ENCODE peak calls at places on chromosome 21, in eight cellular contexts. Q is GM20000, N is WTC11, O is HTR-8/SVneo, L is fibroblast of villous mesenchyme, T is iPS-NIHi11, R is MV-4-11, I is foreskin fibroblast. F is an unnamed sample.

GRCh38 chr21:45994738-45995685 is 13.4 kb downstream of the COL6A1 start:
- DNase-seq in Q (no peak), N (peak), O (no peak), L (no peak), T (peak), R (no peak), I (peak), F (peak)

GRCh38 chr21:45306832-45307571 is 19.3 kb upstream of the POFUT2 start:
- DNase-seq in Q (no peak), N (peak), O (no peak), L (peak), T (peak), R (peak), I (peak), F (peak)

GRCh38 chr21:16913010-16913409 is 599.8 kb upstream of the CXADR start:
- DNase-seq in Q (no peak), N (peak), O (no peak), L (no peak), T (peak), R (no peak), I (no peak), F (peak)

GRCh38 chr21:17466166-17466565 is 46.7 kb upstream of the CXADR start:
- DNase-seq in Q (no peak), N (no peak), O (no peak), L (peak), T (no peak), R (peak), I (peak), F (peak)

GRCh38 chr21:18368193-18368592 is 35.4 kb downstream of the TMPRSS15 start:
- DNase-seq in Q (no peak), N (no peak), O (no peak), L (no peak), T (no peak), R (peak), I (no peak), F (no peak)

GRCh38 chr21:45109831-45110492 is 35.6 kb downstream of the ADARB1 start:
- DNase-seq in Q (peak), N (no peak), O (no peak), L (no peak), T (no peak), R (peak), I (no peak), F (no peak)

GRCh38 chr21:28523367-28523766 is 469.3 kb downstream of the LTN1 start:
- DNase-seq in Q (no peak), N (no peak), O (no peak), L (no peak), T (no peak), R (no peak), I (peak), F (no peak)

GRCh38 chr21:43312751-43313169 is 114.2 kb downstream of the SIK1 start:
- DNase-seq in Q (peak), N (peak), O (no peak), L (no peak), T (peak), R (no peak), I (no peak), F (no peak)

GRCh38 chr21:45104560-45104959 is 30.2 kb downstream of the ADARB1 start:
- DNase-seq in Q (no peak), N (no peak), O (peak), L (no peak), T (no peak), R (no peak), I (no peak), F (no peak)

GRCh38 chr21:42097860-42098259 is 26.7 kb downstream of the UMODL1 start:
- DNase-seq in Q (no peak), N (no peak), O (peak), L (peak), T (peak), R (peak), I (peak), F (peak)

GRCh38 chr21:38342734-38343133 is 85.9 kb downstream of the KCNJ15 start:
- DNase-seq in Q (no peak), N (no peak), O (no peak), L (peak), T (no peak), R (no peak), I (peak), F (no peak)

GRCh38 chr21:38060533-38060932 is 144.3 kb upstream of the KCNJ6 start:
- DNase-seq in Q (no peak), N (no peak), O (no peak), L (no peak), T (no peak), R (no peak), I (no peak), F (no peak)

GRCh38 chr21:33993286-33994231 is 78.0 kb upstream of the ATP5PO start:
- DNase-seq in Q (no peak), N (no peak), O (no peak), L (no peak), T (no peak), R (peak), I (no peak), F (no peak)

GRCh38 chr21:14706712-14707111 is 160.6 kb upstream of the SAMSN1 start:
- DNase-seq in Q (no peak), N (no peak), O (no peak), L (no peak), T (no peak), R (no peak), I (no peak), F (no peak)

GRCh38 chr21:15300131-15300530 is 235.3 kb upstream of the NRIP1 start:
- DNase-seq in Q (no peak), N (no peak), O (no peak), L (no peak), T (no peak), R (no peak), I (no peak), F (no peak)

F was measured in islet precursor cell.